ENCODE peak calls at places on chromosome 12, in seven cellular contexts. One of them, this sample, is unnamed.

GRCh38 chr12:13071305-13072280 is 27.4 kb downstream of the FAM234B start:
- DNase-seq in activated T-cell treated with anti-CD3 and anti-CD28 coated beads, Interleukin-2, amount 50 U/mL, for 72 hours: no peak
- DNase-seq in GM04504: no peak
- DNase-seq in astrocyte of the cerebellum: no peak
- DNase-seq in activated CD8-positive, alpha-beta memory T cell treated with anti-CD3 and anti-CD28 coated beads for 1 hour: no peak
- DNase-seq in stimulated activated CD8-positive, alpha-beta memory T cell treated with anti-CD3 and anti-CD28 coated beads, Interleukin-4, amount 100 ng/mL, for 1 hour: no peak
- DNase-seq in frontal cortex: no peak
- DNase-seq in this sample: no peak

GRCh38 chr12:132021965-132022364 is 72.2 kb downstream of the EP400 start:
- DNase-seq in activated T-cell treated with anti-CD3 and anti-CD28 coated beads, Interleukin-2, amount 50 U/mL, for 72 hours: no peak
- DNase-seq in GM04504: no peak
- DNase-seq in astrocyte of the cerebellum: no peak
- DNase-seq in activated CD8-positive, alpha-beta memory T cell treated with anti-CD3 and anti-CD28 coated beads for 1 hour: no peak
- DNase-seq in stimulated activated CD8-positive, alpha-beta memory T cell treated with anti-CD3 and anti-CD28 coated beads, Interleukin-4, amount 100 ng/mL, for 1 hour: no peak
- DNase-seq in frontal cortex: no peak
- DNase-seq in this sample: no peak

GRCh38 chr12:115398311-115398781 is 714.4 kb upstream of the TBX3 start:
- DNase-seq in activated T-cell treated with anti-CD3 and anti-CD28 coated beads, Interleukin-2, amount 50 U/mL, for 72 hours: no peak
- DNase-seq in GM04504: no peak
- DNase-seq in astrocyte of the cerebellum: no peak
- DNase-seq in activated CD8-positive, alpha-beta memory T cell treated with anti-CD3 and anti-CD28 coated beads for 1 hour: no peak
- DNase-seq in stimulated activated CD8-positive, alpha-beta memory T cell treated with anti-CD3 and anti-CD28 coated beads, Interleukin-4, amount 100 ng/mL, for 1 hour: no peak
- DNase-seq in frontal cortex: no peak
- DNase-seq in this sample: no peak

GRCh38 chr12:124512667-124513296 is 54.6 kb downstream of the NCOR2 start:
- DNase-seq in activated T-cell treated with anti-CD3 and anti-CD28 coated beads, Interleukin-2, amount 50 U/mL, for 72 hours: no peak
- DNase-seq in GM04504: peak
- DNase-seq in astrocyte of the cerebellum: peak
- DNase-seq in activated CD8-positive, alpha-beta memory T cell treated with anti-CD3 and anti-CD28 coated beads for 1 hour: no peak
- DNase-seq in stimulated activated CD8-positive, alpha-beta memory T cell treated with anti-CD3 and anti-CD28 coated beads, Interleukin-4, amount 100 ng/mL, for 1 hour: no peak
- DNase-seq in frontal cortex: peak
- DNase-seq in this sample: no peak

GRCh38 chr12:30796891-30797371 is 42.2 kb upstream of the CAPRIN2 start:
- DNase-seq in activated T-cell treated with anti-CD3 and anti-CD28 coated beads, Interleukin-2, amount 50 U/mL, for 72 hours: no peak
- DNase-seq in GM04504: no peak
- DNase-seq in astrocyte of the cerebellum: no peak
- DNase-seq in activated CD8-positive, alpha-beta memory T cell treated with anti-CD3 and anti-CD28 coated beads for 1 hour: no peak
- DNase-seq in stimulated activated CD8-positive, alpha-beta memory T cell treated with anti-CD3 and anti-CD28 coated beads, Interleukin-4, amount 100 ng/mL, for 1 hour: no peak
- DNase-seq in frontal cortex: no peak
- DNase-seq in this sample: no peak

GRCh38 chr12:6765048-6765633 is 1.0 kb upstream of the PTMS start:
- DNase-seq in activated T-cell treated with anti-CD3 and anti-CD28 coated beads, Interleukin-2, amount 50 U/mL, for 72 hours: no peak
- DNase-seq in GM04504: no peak
- DNase-seq in astrocyte of the cerebellum: no peak
- DNase-seq in activated CD8-positive, alpha-beta memory T cell treated with anti-CD3 and anti-CD28 coated beads for 1 hour: no peak
- DNase-seq in stimulated activated CD8-positive, alpha-beta memory T cell treated with anti-CD3 and anti-CD28 coated beads, Interleukin-4, amount 100 ng/mL, for 1 hour: no peak
- DNase-seq in frontal cortex: no peak
- DNase-seq in this sample: no peak

GRCh38 chr12:68479261-68479581 is 131.5 kb upstream of the RAP1B start:
- DNase-seq in activated T-cell treated with anti-CD3 and anti-CD28 coated beads, Interleukin-2, amount 50 U/mL, for 72 hours: no peak
- DNase-seq in GM04504: no peak
- DNase-seq in astrocyte of the cerebellum: no peak
- DNase-seq in activated CD8-positive, alpha-beta memory T cell treated with anti-CD3 and anti-CD28 coated beads for 1 hour: no peak
- DNase-seq in stimulated activated CD8-positive, alpha-beta memory T cell treated with anti-CD3 and anti-CD28 coated beads, Interleukin-4, amount 100 ng/mL, for 1 hour: no peak
- DNase-seq in frontal cortex: no peak
- DNase-seq in this sample: no peak

GRCh38 chr12:76688627-76689026 is 75.3 kb upstream of the ZDHHC17 start:
- DNase-seq in activated T-cell treated with anti-CD3 and anti-CD28 coated beads, Interleukin-2, amount 50 U/mL, for 72 hours: peak
- DNase-seq in GM04504: no peak
- DNase-seq in astrocyte of the cerebellum: no peak
- DNase-seq in activated CD8-positive, alpha-beta memory T cell treated with anti-CD3 and anti-CD28 coated beads for 1 hour: no peak
- DNase-seq in stimulated activated CD8-positive, alpha-beta memory T cell treated with anti-CD3 and anti-CD28 coated beads, Interleukin-4, amount 100 ng/mL, for 1 hour: no peak
- DNase-seq in frontal cortex: no peak
- DNase-seq in this sample: no peak

GRCh38 chr12:50598321-50598862 is 93.6 kb downstream of the DIP2B start:
- DNase-seq in activated T-cell treated with anti-CD3 and anti-CD28 coated beads, Interleukin-2, amount 50 U/mL, for 72 hours: no peak
- DNase-seq in GM04504: no peak
- DNase-seq in astrocyte of the cerebellum: no peak
- DNase-seq in activated CD8-positive, alpha-beta memory T cell treated with anti-CD3 and anti-CD28 coated beads for 1 hour: no peak
- DNase-seq in stimulated activated CD8-positive, alpha-beta memory T cell treated with anti-CD3 and anti-CD28 coated beads, Interleukin-4, amount 100 ng/mL, for 1 hour: no peak
- DNase-seq in frontal cortex: peak
- DNase-seq in this sample: no peak

GRCh38 chr12:89671469-89671868 is 37.2 kb downstream of the ATP2B1 start:
- DNase-seq in activated T-cell treated with anti-CD3 and anti-CD28 coated beads, Interleukin-2, amount 50 U/mL, for 72 hours: no peak
- DNase-seq in GM04504: peak
- DNase-seq in astrocyte of the cerebellum: peak
- DNase-seq in activated CD8-positive, alpha-beta memory T cell treated with anti-CD3 and anti-CD28 coated beads for 1 hour: no peak
- DNase-seq in stimulated activated CD8-positive, alpha-beta memory T cell treated with anti-CD3 and anti-CD28 coated beads, Interleukin-4, amount 100 ng/mL, for 1 hour: no peak
- DNase-seq in frontal cortex: no peak
- DNase-seq in this sample: no peak